ENCODE peak calls at places on chromosomes 4 and X, in ten cellular contexts. W is left lung; O is lower lobe of right lung; V is aorta; B is adrenal gland; J is lung; U is CD8-positive, alpha-beta memory T cell; Y is ovary; K is psoas muscle; G is testis. A is an unnamed sample. For H3K4me1 and H3K36me3, the result is how much of the 10 kb centered on the place peaks cover.

GRCh38 chrX:47204970-47205369 is 11.3 kb downstream of the UBA1 start:
- DNase-seq in B (no peak), O (no peak), V (no peak), J (no peak), G (no peak), K (no peak), W (no peak), U (no peak), Y (no peak), A (no peak)

GRCh38 chrX:13376857-13377441 is 57.1 kb upstream of the ATXN3L start:
- DNase-seq in O (no peak), U (no peak), K (no peak), J (peak), G (no peak), Y (no peak), B (no peak), W (no peak), V (no peak), A (no peak)

GRCh38 chr4:57055873-57056272 is 54.3 kb downstream of the IGFBP7 start:
- DNase-seq in J (no peak), U (no peak), V (no peak), K (no peak), Y (no peak), B (no peak), O (no peak), W (no peak), G (no peak), A (no peak)

GRCh38 chr4:19224820-19225219 is 1026.9 kb upstream of the SLIT2 start:
- DNase-seq in V (no peak), K (no peak), G (no peak), Y (no peak), U (no peak), W (no peak), J (no peak), B (no peak), O (no peak), A (peak)

GRCh38 chr4:89614155-89614554 is 222.8 kb downstream of the SNCA start:
- DNase-seq in U (no peak), W (no peak), O (no peak), G (no peak), K (no peak), J (no peak), Y (no peak), B (no peak), V (no peak), A (no peak)

GRCh38 chr4:41360911-41361830 is 104.4 kb downstream of the UCHL1 start:
- DNase-seq in U (no peak), G (peak), W (peak), Y (peak), O (peak), B (peak), J (peak), K (peak), V (peak), A (no peak)

GRCh38 chr4:89363786-89364185 is 56.2 kb upstream of the GPRIN3 start:
- DNase-seq in J (no peak), K (no peak), G (no peak), W (no peak), O (no peak), B (no peak), Y (no peak), V (no peak), U (no peak), A (no peak)

GRCh38 chr4:162644346-162644745 is 480.5 kb upstream of the FSTL5 start:
- DNase-seq in J (no peak), V (no peak), K (no peak), O (no peak), G (no peak), W (no peak), B (no peak), Y (no peak), U (no peak), A (no peak)

GRCh38 chrX:109927663-109928273 is 75.1 kb upstream of the TMEM164 start:
- DNase-seq in V (no peak), B (no peak), O (no peak), Y (no peak), U (no peak), G (no peak), K (no peak), J (no peak), W (no peak), A (no peak)

GRCh38 chr4:31651541-31651940 is 931.4 kb downstream of the PCDH7 start:
- DNase-seq in U (no peak), G (no peak), O (no peak), V (no peak), B (no peak), K (no peak), J (no peak), Y (no peak), W (no peak), A (no peak)

GRCh38 chrX:107857815-107858214 is 32.1 kb downstream of the MID2 start:
- DNase-seq in J (no peak), K (no peak), G (no peak), V (no peak), Y (no peak), O (no peak), W (no peak), U (no peak), B (no peak), A (no peak)

GRCh38 chrX:124530803-124531202 is 184.4 kb downstream of the SH2D1A start:
- DNase-seq in B (no peak), W (no peak), K (no peak), G (no peak), Y (no peak), J (no peak), U (no peak), V (no peak), O (no peak), A (no peak)

GRCh38 chr4:2753444-2753843 is 2.7 kb downstream of the TNIP2 start:
- DNase-seq in J (no peak), W (peak), Y (no peak), K (no peak), G (peak), U (no peak), V (peak), B (no peak), O (peak), A (no peak)

GRCh38 chr4:5554376-5554775 is 154.0 kb downstream of the EVC2 start:
- DNase-seq in V (no peak), K (no peak), B (no peak), J (no peak), G (no peak), U (no peak), W (no peak), O (no peak), Y (no peak), A (no peak)
- H3K4me1 ChIP-seq in V (under half), K (under half), B (under half), J (under half), G (under half), U (under half), W (under half), O (under half), Y (under half), A (under half)

GRCh38 chrX:69178592-69178991 is 13.3 kb upstream of the PJA1 start:
- DNase-seq in V (no peak), G (no peak), Y (no peak), U (no peak), B (no peak), K (no peak), W (no peak), O (no peak), J (no peak), A (no peak)
- H3K36me3 ChIP-seq in V (under half), G (under half), Y (under half), U (under half), B (under half), K (under half), W (under half), O (under half), J (under half), A (under half)

GRCh38 chr4:1717129-1718094 is 3.7 kb downstream of the TMEM129 start:
- DNase-seq in W (peak), U (peak), J (no peak), V (peak), G (no peak), B (no peak), K (no peak), Y (peak), O (no peak), A (no peak)

GRCh38 chr4:1716065-1716945 is 4.2 kb upstream of the SLBP start:
- DNase-seq in G (no peak), B (no peak), V (peak), Y (peak), K (no peak), W (no peak), U (peak), O (no peak), J (no peak), A (no peak)

GRCh38 chr4:1720163-1720983 is 750 bp downstream of the TMEM129 start:
- DNase-seq in O (peak), U (peak), B (peak), V (peak), J (peak), Y (peak), W (peak), G (peak), K (peak), A (peak)

GRCh38 chr4:1721003-1721665 is at the start of the genes TACC3 and TMEM129:
- DNase-seq in K (peak), J (peak), V (peak), B (peak), Y (peak), W (peak), U (peak), G (peak), O (peak), A (peak)

DNA sequence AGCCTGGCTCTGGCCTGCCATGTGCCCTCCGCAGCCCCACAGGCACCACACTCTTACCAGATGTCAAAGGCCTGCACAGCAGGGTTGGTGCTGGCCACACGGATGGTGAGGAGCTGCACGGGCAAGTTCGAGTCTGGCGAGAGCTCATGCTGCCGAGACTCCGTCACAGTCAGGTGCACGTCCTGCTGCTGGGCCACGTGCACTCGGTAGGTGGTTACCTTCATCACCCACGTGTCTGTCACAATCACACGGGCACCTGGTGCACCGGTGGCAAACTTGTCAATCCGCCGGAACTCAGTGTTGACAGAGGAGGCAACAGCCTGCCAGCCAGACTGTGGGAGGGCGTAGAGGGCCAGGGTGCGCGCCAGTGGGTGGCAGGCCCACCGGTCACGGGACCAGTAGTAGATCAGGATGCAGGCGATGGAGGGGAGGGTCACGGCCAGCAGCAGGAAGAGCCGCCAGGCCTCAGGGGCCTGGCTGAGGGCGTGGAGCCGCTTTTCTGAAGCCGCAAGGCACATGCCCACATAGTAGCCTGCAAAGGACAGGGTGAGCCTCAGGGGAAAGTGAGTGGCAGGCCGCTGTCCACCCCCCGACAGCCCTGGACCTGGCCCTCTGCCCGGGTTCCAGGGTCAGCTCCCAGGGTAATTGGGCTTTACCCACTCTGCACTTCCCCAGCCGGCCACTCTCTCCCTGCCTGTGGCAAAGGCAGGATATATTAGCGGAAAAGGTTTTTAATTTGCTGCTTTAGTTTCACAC is 2.9 kb downstream of the TMEM129 start:
- DNase-seq in B (peak), U (no peak), Y (peak), V (peak), W (peak), K (no peak), O (no peak), J (no peak), G (no peak), A (no peak)
- H3K4me1 ChIP-seq in B (under half), U (under half), Y (under half), V (under half), W (half or more), K (half or more), O (half or more), J (under half), G (under half), A (half or more)

GRCh38 chr4:128866691-128867090 is 57.2 kb downstream of the JADE1 start:
- DNase-seq in J (no peak), W (no peak), V (no peak), O (no peak), K (no peak), Y (no peak), U (no peak), B (no peak), G (no peak), A (no peak)
- H3K36me3 ChIP-seq in J (under half), W (half or more), V (under half), O (half or more), K (under half), Y (under half), U (under half), B (under half), G (under half), A (half or more)

GRCh38 chr4:7908668-7909067 is 31.0 kb downstream of the AFAP1 start:
- DNase-seq in J (no peak), G (no peak), W (no peak), B (no peak), V (no peak), Y (no peak), K (no peak), O (no peak), U (no peak), A (peak)

GRCh38 chr4:7904942-7905341 is 34.7 kb downstream of the AFAP1 start:
- DNase-seq in W (no peak), O (no peak), G (no peak), V (no peak), B (no peak), Y (no peak), U (no peak), K (no peak), J (no peak), A (no peak)

GRCh38 chr4:7905461-7905915 is 34.2 kb downstream of the AFAP1 start:
- DNase-seq in K (peak), O (no peak), W (no peak), V (no peak), U (no peak), Y (no peak), J (no peak), B (peak), G (no peak), A (no peak)

GRCh38 chr4:7906171-7906581 is 33.5 kb downstream of the AFAP1 start:
- DNase-seq in Y (no peak), U (no peak), K (no peak), W (no peak), O (no peak), G (no peak), V (no peak), J (no peak), B (no peak), A (no peak)

DNA sequence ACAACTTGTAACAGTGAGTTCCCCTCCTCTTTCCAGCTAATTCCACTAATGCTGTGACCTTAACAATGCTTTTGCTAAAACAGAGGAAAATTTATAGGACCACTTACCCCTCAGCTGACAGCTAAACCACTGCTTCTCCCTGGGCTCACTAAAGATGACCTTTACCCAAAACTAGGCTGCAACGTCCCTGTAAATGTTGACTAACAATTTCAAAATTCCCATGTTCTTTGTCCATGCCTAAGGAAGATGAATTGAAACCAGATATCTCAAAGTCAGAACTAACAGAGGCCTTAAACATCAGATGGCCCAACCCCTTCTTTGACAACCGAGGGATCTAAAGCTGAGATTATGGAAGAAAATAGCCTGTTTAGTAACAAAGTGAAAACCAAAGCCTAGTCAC is 32.5 kb downstream of the AFAP1 start:
- DNase-seq in Y (no peak), G (no peak), W (no peak), V (no peak), O (no peak), J (no peak), K (no peak), B (no peak), U (no peak), A (no peak)
- H3K4me1 ChIP-seq in Y (under half), G (under half), W (under half), V (under half), O (under half), J (under half), K (under half), B (under half), U (under half), A (under half)

DNA sequence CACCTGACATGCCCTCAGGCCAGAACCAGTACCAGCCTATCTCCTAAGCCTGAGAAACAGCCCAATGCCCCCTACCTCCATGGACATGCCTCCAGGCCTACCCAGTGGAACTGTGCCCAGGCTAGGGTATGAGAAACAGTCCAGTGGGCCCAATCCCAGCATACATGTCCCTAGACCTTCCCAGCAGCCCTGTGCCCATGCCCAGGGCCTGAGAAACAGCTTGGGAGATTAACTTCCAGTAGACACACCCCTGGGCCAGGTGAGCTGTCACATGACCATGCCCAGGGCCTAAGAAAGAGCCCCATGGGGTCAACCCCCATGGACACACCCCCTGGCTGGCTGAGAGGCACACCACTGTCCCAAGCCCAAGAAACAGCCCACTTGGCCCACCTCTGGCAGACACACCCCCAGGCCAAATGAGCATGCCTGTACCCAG is 78.8 kb downstream of the CBR4 start:
- DNase-seq in W (no peak), Y (no peak), B (no peak), U (no peak), J (no peak), V (no peak), O (no peak), G (no peak), K (no peak), A (no peak)
- H3K36me3 ChIP-seq in W (under half), Y (under half), B (under half), U (under half), J (under half), V (under half), O (under half), G (under half), K (under half), A (under half)

A was measured in Karpas-422.